ENCODE peak calls at places on chromosomes 4 and X, in four cellular contexts. Z, V, Y and J are unnamed samples.

GRCh38 chrX:69415698-69416097 is 88.4 kb upstream of the NALF2 start:
- DNase-seq in Z (no peak), V (no peak), Y (no peak), J (no peak)

GRCh38 chrX:35150642-35151239 is 208.1 kb downstream of the FAM47B start:
- DNase-seq in Y (no peak), Z (no peak), V (no peak), J (no peak)

GRCh38 chr4:101019941-101020401 is 327.4 kb downstream of the PPP3CA start:
- DNase-seq in V (no peak), Y (no peak), Z (peak; percentile 25), J (peak; percentile 90)

GRCh38 chr4:48331577-48332340 is 9.6 kb upstream of the SLAIN2 start:
- DNase-seq in V (no peak), Z (no peak), Y (no peak), J (no peak)

GRCh38 chr4:147950840-147951239 is 219.0 kb downstream of the ARHGAP10 start:
- DNase-seq in Y (no peak), Z (no peak), V (peak; percentile 6), J (no peak)

GRCh38 chr4:152943673-152944072 is 7.5 kb downstream of the FHDC1 start:
- DNase-seq in Y (no peak), V (no peak), Z (no peak), J (no peak)

GRCh38 chr4:102420563-102421221 is 75.4 kb upstream of the SLC39A8 start:
- DNase-seq in V (no peak), Y (no peak), Z (peak; percentile 7), J (no peak)

GRCh38 chr4:114474401-114474800 is 124.2 kb upstream of the UGT8 start:
- DNase-seq in V (no peak), Y (no peak), Z (no peak), J (no peak)

GRCh38 chrX:119145241-119145653 is 17.6 kb upstream of the KIAA1210 start:
- DNase-seq in Z (no peak), V (peak; percentile 23), Y (no peak), J (peak; percentile 12)

GRCh38 chr4:99968330-99968729 is 18.3 kb upstream of the H2AZ1 start:
- DNase-seq in Z (no peak), V (no peak), Y (no peak), J (no peak)

GRCh38 chr4:52126946-52127345 is 75.8 kb downstream of the SPATA18 start:
- DNase-seq in Z (no peak), Y (no peak), V (no peak), J (no peak)

GRCh38 chr4:32025840-32026459 is 1305.8 kb downstream of the PCDH7 start:
- DNase-seq in Z (no peak), V (no peak), Y (no peak), J (peak; percentile 74)

DNA sequence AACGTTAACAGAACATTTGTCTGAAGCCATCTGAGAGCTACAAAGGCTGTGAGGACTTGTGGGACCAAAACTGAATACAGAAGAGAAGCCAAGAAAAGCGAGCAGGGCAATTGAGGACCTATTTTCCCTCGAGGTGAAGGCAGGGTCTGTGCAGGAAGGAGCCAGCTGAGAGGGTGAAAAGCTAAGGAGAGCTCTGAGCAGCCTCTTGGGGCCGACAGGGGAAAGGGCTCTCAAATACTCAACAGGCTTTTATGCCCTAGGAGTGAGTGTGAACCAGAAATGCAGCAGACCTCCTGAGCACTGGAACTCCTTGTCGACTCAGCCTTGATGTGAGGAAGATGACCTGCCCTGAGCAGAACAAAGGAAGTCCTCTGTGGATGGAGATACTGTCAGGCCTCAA is 54.2 kb downstream of the C4orf50 start:
- DNase-seq in V (no peak), Z (no peak), Y (no peak), J (no peak)
- TF ChIP-seq FOSL1 in V (no peak), Z (no peak), Y (no peak), J (no peak)

GRCh38 chr4:53545238-53545637 is 46.0 kb downstream of the LNX1 start:
- DNase-seq in V (no peak), Y (no peak), Z (no peak), J (no peak)
- H3K4me3 ChIP-seq in V (no peak overlapping the region), Y (no peak overlapping the region), Z (no peak overlapping the region), J (no peak overlapping the region)

DNA sequence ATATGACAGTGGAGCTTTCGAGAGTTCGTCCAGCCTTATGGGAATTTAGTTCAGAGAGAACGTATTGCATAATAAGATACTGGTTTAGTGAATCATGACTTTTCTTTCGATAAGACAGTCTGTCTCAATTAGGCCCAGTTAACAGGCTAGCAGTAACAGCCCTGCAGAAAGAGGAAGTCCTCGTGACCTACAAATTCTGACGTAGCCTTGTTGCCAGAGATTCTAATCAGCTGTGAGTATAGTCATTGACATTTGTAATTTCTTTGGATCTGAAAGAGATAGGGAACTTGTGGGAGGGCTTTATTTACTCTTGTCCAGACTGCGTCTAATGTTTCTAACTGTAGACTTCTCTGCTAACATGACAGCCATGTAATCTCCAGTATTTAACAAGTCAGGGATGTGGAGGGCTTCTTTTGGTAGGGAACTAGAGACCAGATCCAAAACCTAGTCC is 15.8 kb downstream of the ART3 start:
- DNase-seq in Y (no peak), Z (peak; percentile 13), V (peak; percentile 79), J (no peak)
- TF ChIP-seq SRF in Y (no peak), Z (no peak), V (no peak), J (no peak)

DNA sequence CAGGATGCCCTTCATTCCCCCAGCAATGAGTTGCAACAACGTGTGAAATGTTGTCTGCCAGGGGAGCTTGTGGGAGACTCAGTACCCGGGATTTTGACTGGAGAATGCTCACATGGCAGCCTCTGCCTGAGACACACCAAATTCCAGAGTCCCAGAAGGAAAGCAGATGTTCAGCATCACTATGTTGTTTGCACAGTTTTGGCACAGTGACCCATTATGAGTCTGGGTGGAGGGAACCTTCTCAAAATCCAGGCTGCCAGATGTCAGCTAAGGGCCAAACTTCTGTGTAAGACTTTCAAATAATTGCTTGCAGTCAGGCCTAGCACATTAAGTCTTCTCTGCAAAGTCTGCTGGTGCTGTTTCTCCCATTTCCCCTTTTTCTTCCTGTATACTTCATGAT is 1029.6 kb upstream of the TENM3 start:
- DNase-seq in V (no peak), Y (no peak), Z (no peak), J (no peak)
- TF ChIP-seq FOSL1 in V (no peak), Y (no peak), Z (no peak), J (no peak)

GRCh38 chr4:5448286-5448685 is 260.1 kb downstream of the EVC2 start:
- DNase-seq in Z (no peak), V (no peak), Y (no peak), J (no peak)

GRCh38 chr4:5446595-5446994 is 261.8 kb downstream of the EVC2 start:
- DNase-seq in Y (no peak), V (no peak), Z (no peak), J (no peak)

GRCh38 chr4:5444918-5445517 is 263.3 kb downstream of the EVC2 start:
- DNase-seq in Z (no peak), Y (no peak), V (no peak), J (no peak)
- H3K4me3 ChIP-seq in Z (no peak overlapping the region), Y (no peak overlapping the region), V (no peak overlapping the region), J (no peak overlapping the region)

DNA sequence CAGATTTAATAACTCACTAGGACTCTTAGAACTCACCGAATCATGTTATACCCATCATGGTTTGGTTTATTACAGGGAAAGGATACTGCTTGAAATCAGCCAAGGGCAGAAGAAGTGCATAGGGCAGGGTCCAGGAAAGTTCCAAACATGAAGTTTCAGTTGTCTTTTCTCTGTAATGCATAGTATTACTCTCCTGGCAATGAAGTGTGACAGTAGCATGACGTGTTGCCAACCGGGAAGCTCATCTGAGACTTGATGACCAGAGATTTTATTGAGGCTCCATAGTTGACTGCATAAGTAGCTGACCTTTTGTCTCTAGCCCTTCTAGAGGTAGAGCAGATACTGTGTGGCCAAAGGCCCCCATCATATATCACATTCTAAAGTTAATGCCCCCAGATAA is 72.2 kb downstream of the BEND4 start:
- DNase-seq in Z (no peak), Y (no peak), V (no peak), J (no peak)
- TF ChIP-seq SRF in Z (no peak), Y (no peak), V (no peak), J (no peak)

GRCh38 chrX:17527932-17528331 is 152.9 kb downstream of the NHS start:
- DNase-seq in V (no peak), Z (no peak), Y (no peak), J (no peak)

GRCh38 chrX:17535229-17535628 is 160.2 kb downstream of the NHS start:
- DNase-seq in Y (no peak), V (peak; percentile 42), Z (peak; percentile 18), J (peak; percentile 16)

GRCh38 chrX:17529349-17529748 is 154.3 kb downstream of the NHS start:
- DNase-seq in Z (no peak), Y (no peak), V (no peak), J (no peak)

GRCh38 chrX:17527135-17527701 is 152.2 kb downstream of the NHS start:
- DNase-seq in V (no peak), Z (no peak), Y (no peak), J (no peak)

DNA sequence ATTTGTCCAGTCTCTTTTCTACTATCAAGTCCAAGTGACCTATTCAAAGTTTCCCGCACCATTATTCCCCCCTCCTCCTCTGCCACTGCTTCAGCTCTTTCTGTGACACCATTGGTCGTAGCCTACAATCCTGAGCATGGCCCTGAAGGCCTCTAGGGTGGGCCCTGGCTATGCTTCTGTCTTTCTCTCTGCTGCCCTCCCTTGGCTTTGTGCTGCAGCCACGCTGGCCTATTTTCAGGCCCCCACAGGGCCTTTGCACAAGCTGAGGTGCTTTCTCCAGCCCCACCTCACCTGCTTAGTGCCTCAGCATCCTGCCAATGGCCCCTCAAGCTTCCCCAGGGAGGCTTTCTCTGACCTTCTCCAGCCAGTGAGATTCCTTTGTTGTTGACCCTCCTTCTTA is 156.5 kb downstream of the NHS start:
- DNase-seq in V (no peak), Z (no peak), Y (no peak), J (no peak)
- TF ChIP-seq FOSL1 in V (no peak), Z (no peak), Y (no peak), J (no peak)